ENCODE peak calls at places on chromosomes 7 and 10, in four cellular contexts. One of them, this sample, is unnamed.

GRCh38 chr10:126421745-126422144 is 33.5 kb upstream of the ADAM12 start:
- DNase-seq in Panc1: no peak
- DNase-seq in neural crest cell: no peak
- DNase-seq in cardiac fibroblast: peak; percentile 96
- DNase-seq in this sample: no peak

GRCh38 chr10:12235796-12236195 is 39.8 kb downstream of the CDC123 start:
- DNase-seq in Panc1: no peak
- DNase-seq in neural crest cell: no peak
- DNase-seq in cardiac fibroblast: peak; percentile 22
- DNase-seq in this sample: no peak

GRCh38 chr10:131891929-131892816 is 8.6 kb upstream of the PPP2R2D start:
- DNase-seq in Panc1: no peak
- DNase-seq in neural crest cell: no peak
- DNase-seq in cardiac fibroblast: no peak
- DNase-seq in this sample: no peak

GRCh38 chr7:151813445-151813844 is 63.5 kb downstream of the PRKAG2 start:
- DNase-seq in Panc1: no peak
- DNase-seq in neural crest cell: no peak
- DNase-seq in cardiac fibroblast: no peak
- DNase-seq in this sample: no peak

GRCh38 chr10:69953851-69954250 is 98.8 kb upstream of the MACROH2A2 start:
- DNase-seq in Panc1: no peak
- DNase-seq in neural crest cell: no peak
- DNase-seq in cardiac fibroblast: no peak
- DNase-seq in this sample: no peak

GRCh38 chr7:142327555-142327954 is 69.7 kb upstream of the PRSS58 start:
- DNase-seq in Panc1: no peak
- DNase-seq in neural crest cell: no peak
- DNase-seq in cardiac fibroblast: no peak
- DNase-seq in this sample: no peak

GRCh38 chr7:3154881-3155494 is 111.3 kb upstream of the CARD11 start:
- DNase-seq in Panc1: peak; percentile 27
- DNase-seq in neural crest cell: peak; percentile 16
- DNase-seq in cardiac fibroblast: peak; percentile 55
- DNase-seq in this sample: peak; percentile 45

GRCh38 chr7:49721441-49721840 is 52.0 kb upstream of the VWC2 start:
- DNase-seq in Panc1: no peak
- DNase-seq in neural crest cell: no peak
- DNase-seq in cardiac fibroblast: no peak
- DNase-seq in this sample: no peak

GRCh38 chr7:23475579-23475844 is 5.2 kb upstream of the IGF2BP3 start:
- DNase-seq in Panc1: no peak
- DNase-seq in neural crest cell: no peak
- DNase-seq in cardiac fibroblast: no peak
- DNase-seq in this sample: no peak

GRCh38 chr10:32446701-32447406 is 914 bp downstream of the CCDC7 start:
- DNase-seq in Panc1: no peak
- DNase-seq in neural crest cell: no peak
- DNase-seq in cardiac fibroblast: peak; percentile 54
- DNase-seq in this sample: no peak

GRCh38 chr7:118352854-118353453 is 128.4 kb downstream of the ANKRD7 start:
- DNase-seq in Panc1: peak; percentile 5
- DNase-seq in neural crest cell: no peak
- DNase-seq in cardiac fibroblast: peak; percentile 1
- DNase-seq in this sample: no peak

GRCh38 chr7:24573554-24574338 is 494 bp downstream of the PALS2 start:
- DNase-seq in Panc1: no peak
- DNase-seq in neural crest cell: peak; percentile 56
- DNase-seq in cardiac fibroblast: peak; percentile 59
- DNase-seq in this sample: no peak

GRCh38 chr10:16779375-16779774 is 37.8 kb downstream of the RSU1 start:
- DNase-seq in Panc1: no peak
- DNase-seq in neural crest cell: no peak
- DNase-seq in cardiac fibroblast: peak; percentile 3
- DNase-seq in this sample: no peak

GRCh38 chr10:106513328-106513727 is 651.2 kb downstream of the SORCS1 start:
- DNase-seq in Panc1: no peak
- DNase-seq in neural crest cell: no peak
- DNase-seq in cardiac fibroblast: peak; percentile 26
- DNase-seq in this sample: no peak

GRCh38 chr10:33306126-33306525 is 28.3 kb downstream of the NRP1 start:
- DNase-seq in Panc1: no peak
- DNase-seq in neural crest cell: no peak
- DNase-seq in cardiac fibroblast: peak; percentile 58
- DNase-seq in this sample: no peak

GRCh38 chr7:2757361-2757903 is 69.4 kb downstream of the AMZ1 start:
- DNase-seq in Panc1: no peak
- DNase-seq in neural crest cell: no peak
- DNase-seq in cardiac fibroblast: peak; percentile 67
- DNase-seq in this sample: no peak

GRCh38 chr10:4429538-4429937 is 396.5 kb upstream of the AKR1E2 start:
- DNase-seq in Panc1: no peak
- DNase-seq in neural crest cell: no peak
- DNase-seq in cardiac fibroblast: peak; percentile 8
- DNase-seq in this sample: no peak

GRCh38 chr10:84088626-84089025 is 50.7 kb upstream of the GHITM start:
- DNase-seq in Panc1: no peak
- DNase-seq in neural crest cell: no peak
- DNase-seq in cardiac fibroblast: peak; percentile 65
- DNase-seq in this sample: no peak

GRCh38 chr7:137687556-137688280 is 159.1 kb downstream of the DGKI start:
- DNase-seq in Panc1: no peak
- DNase-seq in neural crest cell: no peak
- DNase-seq in cardiac fibroblast: peak; percentile 79
- DNase-seq in this sample: no peak

GRCh38 chr7:122300607-122301079 is 3.9 kb downstream of the FEZF1 start:
- DNase-seq in Panc1: no peak
- DNase-seq in neural crest cell: no peak
- DNase-seq in cardiac fibroblast: no peak
- DNase-seq in this sample: no peak

GRCh38 chr7:55180821-55181542 is 162.2 kb downstream of the EGFR start:
- DNase-seq in Panc1: no peak
- DNase-seq in neural crest cell: no peak
- DNase-seq in cardiac fibroblast: no peak
- DNase-seq in this sample: no peak

GRCh38 chr7:125683156-125683555 is 753.5 kb upstream of the POT1 start:
- DNase-seq in Panc1: no peak
- DNase-seq in neural crest cell: no peak
- DNase-seq in cardiac fibroblast: no peak
- DNase-seq in this sample: no peak

GRCh38 chr10:60646966-60647796 is 131.1 kb upstream of the CDK1 start:
- DNase-seq in Panc1: peak; percentile 42
- DNase-seq in neural crest cell: peak; percentile 57
- DNase-seq in cardiac fibroblast: peak; percentile 80
- DNase-seq in this sample: no peak

GRCh38 chr7:30796105-30796869 is 25.1 kb downstream of the MINDY4 start:
- DNase-seq in Panc1: no peak
- DNase-seq in neural crest cell: no peak
- DNase-seq in cardiac fibroblast: peak; percentile 69
- DNase-seq in this sample: no peak

This sample was measured in GM18507.